ENCODE peak calls at places on chromosomes 2 and 18, in eight cellular contexts. K, O, S, N, Q, R, T and H are unnamed samples. For H3K36me3, the result is how much of the 10 kb centered on the place peaks cover.

GRCh38 chr2:381181-381580 is 93.3 kb upstream of the ALKAL2 start:
- DNase-seq in R (no peak), O (no peak), T (no peak), S (no peak), Q (no peak), K (peak), N (no peak), H (no peak)

GRCh38 chr2:53475320-53475719 is 292.3 kb upstream of the CHAC2 start:
- DNase-seq in S (no peak), R (no peak), K (peak), O (no peak), T (no peak), Q (peak), N (peak), H (no peak)

GRCh38 chr2:176284451-176285049 is 15.3 kb downstream of the MTX2 start:
- DNase-seq in R (no peak), T (no peak), N (no peak), K (peak), Q (no peak), S (no peak), O (no peak), H (no peak)

GRCh38 chr2:158060862-158061435 is 40.7 kb upstream of the UPP2 start:
- DNase-seq in O (no peak), T (no peak), N (peak), R (no peak), S (no peak), K (peak), Q (peak), H (no peak)

GRCh38 chr2:8646731-8647461 is 35.0 kb upstream of the ID2 start:
- DNase-seq in N (no peak), O (no peak), S (no peak), T (no peak), R (no peak), K (no peak), Q (no peak), H (no peak)

GRCh38 chr2:170973225-170973491 is 44.1 kb downstream of the GORASP2 start:
- DNase-seq in R (no peak), K (no peak), O (no peak), S (no peak), Q (no peak), T (no peak), N (no peak), H (no peak)

GRCh38 chr2:33378551-33379220 is 97.8 kb upstream of the RASGRP3 start:
- DNase-seq in N (no peak), T (no peak), S (no peak), O (no peak), R (no peak), K (peak), Q (no peak), H (no peak)

GRCh38 chr2:234989183-234989701 is 37.4 kb downstream of the SH3BP4 start:
- DNase-seq in K (peak), Q (no peak), S (no peak), R (peak), N (no peak), O (peak), T (peak), H (peak)

GRCh38 chr2:109128466-109129355 is at the start of gene SH3RF3:
- DNase-seq in N (peak), S (no peak), Q (no peak), O (peak), T (peak), R (peak), K (peak), H (peak)

GRCh38 chr2:42028571-42029148 is 19.2 kb upstream of the PKDCC start:
- DNase-seq in R (no peak), O (peak), T (no peak), Q (no peak), N (no peak), S (no peak), K (peak), H (no peak)

GRCh38 chr2:71341645-71342044 is 10.1 kb downstream of the ZNF638 start:
- DNase-seq in K (no peak), T (no peak), R (no peak), S (no peak), Q (no peak), O (no peak), N (no peak), H (no peak)

GRCh38 chr18:77209587-77209986 is 40.1 kb upstream of the GALR1 start:
- DNase-seq in T (no peak), S (no peak), K (peak), N (peak), O (no peak), Q (no peak), R (no peak), H (peak)

GRCh38 chr2:67108231-67108630 is 288.9 kb upstream of the ETAA1 start:
- DNase-seq in K (no peak), S (no peak), R (peak), Q (no peak), T (no peak), O (no peak), N (no peak), H (no peak)

GRCh38 chr2:55108456-55108855 is 58.2 kb upstream of the RTN4 start:
- DNase-seq in K (no peak), O (no peak), Q (no peak), T (no peak), N (no peak), R (no peak), S (no peak), H (no peak)

GRCh38 chr2:188412190-188412589 is 120.5 kb downstream of the GULP1 start:
- DNase-seq in Q (no peak), T (no peak), R (no peak), O (no peak), S (no peak), K (no peak), N (no peak), H (no peak)

GRCh38 chr18:56789004-56789888 is 138.1 kb downstream of the WDR7 start:
- DNase-seq in K (no peak), O (peak), S (peak), N (peak), Q (peak), T (peak), R (peak), H (no peak)

GRCh38 chr2:74206180-74206688 is 7.8 kb downstream of the MTHFD2 start:
- DNase-seq in R (no peak), T (no peak), O (no peak), S (peak), N (peak), Q (no peak), K (peak), H (no peak)

GRCh38 chr2:17943444-17943843 is 65.0 kb downstream of the KCNS3 start:
- DNase-seq in K (no peak), T (no peak), R (no peak), O (no peak), Q (no peak), S (no peak), N (no peak), H (peak)

GRCh38 chr2:173386441-173387044 is 31.9 kb downstream of the CDCA7 start:
- DNase-seq in N (no peak), R (no peak), O (no peak), Q (no peak), T (no peak), S (no peak), K (no peak), H (peak)

GRCh38 chr2:62504657-62505056 is 1.3 kb downstream of the TMEM17 start:
- DNase-seq in O (no peak), T (no peak), R (no peak), N (no peak), S (no peak), K (no peak), Q (no peak), H (no peak)

GRCh38 chr2:62501059-62501458 is 4.9 kb downstream of the TMEM17 start:
- DNase-seq in N (no peak), K (no peak), Q (no peak), R (no peak), O (no peak), T (no peak), S (no peak), H (no peak)

GRCh38 chr2:62505109-62505508 is 886 bp downstream of the TMEM17 start:
- DNase-seq in K (no peak), O (no peak), Q (no peak), T (no peak), R (no peak), S (peak), N (no peak), H (no peak)

GRCh38 chr2:62499430-62500060 is 6.5 kb downstream of the TMEM17 start:
- DNase-seq in T (no peak), N (no peak), R (no peak), O (no peak), S (no peak), Q (no peak), K (peak), H (no peak)

GRCh38 chr2:62501794-62502500 is 4.0 kb downstream of the TMEM17 start:
- DNase-seq in Q (no peak), K (peak), N (no peak), O (no peak), S (peak), R (no peak), T (peak), H (no peak)
- H3K27ac ChIP-seq in Q (no peak), K (peak), N (no peak), O (no peak), S (peak), R (no peak), T (no peak), H (no peak)

DNA sequence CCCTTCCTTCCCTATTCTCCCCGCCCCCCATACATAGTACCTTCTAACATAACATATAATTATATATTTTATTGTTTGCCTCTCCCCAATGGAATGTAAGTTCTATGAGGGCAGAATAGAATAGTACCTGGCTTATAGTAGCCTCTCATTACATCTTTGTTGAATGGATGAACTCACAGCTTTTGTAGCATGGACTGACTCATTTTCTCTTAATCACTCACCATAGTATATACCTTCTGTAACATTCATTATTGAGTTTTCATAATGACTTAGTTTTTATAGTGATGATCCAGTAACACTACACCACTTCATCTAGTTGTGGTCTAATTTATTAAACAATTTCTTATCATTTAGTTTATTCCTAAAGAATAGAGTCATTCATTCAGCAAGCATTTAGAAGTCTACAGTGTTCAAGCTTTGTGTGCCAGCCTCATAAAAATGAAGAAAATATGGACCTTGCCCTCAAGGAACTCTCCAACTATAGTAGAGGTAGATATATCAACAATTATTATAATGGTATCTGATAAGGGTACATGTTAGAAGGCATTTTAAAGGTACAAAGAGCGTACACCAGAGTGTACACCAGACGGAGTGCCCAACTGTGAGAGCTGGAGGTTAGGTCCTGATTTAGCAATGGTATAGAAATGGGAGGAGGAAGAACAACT is 31.1 kb downstream of the NCOA1 start:
- DNase-seq in S (no peak), Q (no peak), O (no peak), T (no peak), R (no peak), N (no peak), K (no peak), H (no peak)
- TF ChIP-seq CTCF in S (no peak), Q (no peak), O (no peak), T (no peak), R (no peak), N (no peak), K (no peak), H (no peak)

DNA sequence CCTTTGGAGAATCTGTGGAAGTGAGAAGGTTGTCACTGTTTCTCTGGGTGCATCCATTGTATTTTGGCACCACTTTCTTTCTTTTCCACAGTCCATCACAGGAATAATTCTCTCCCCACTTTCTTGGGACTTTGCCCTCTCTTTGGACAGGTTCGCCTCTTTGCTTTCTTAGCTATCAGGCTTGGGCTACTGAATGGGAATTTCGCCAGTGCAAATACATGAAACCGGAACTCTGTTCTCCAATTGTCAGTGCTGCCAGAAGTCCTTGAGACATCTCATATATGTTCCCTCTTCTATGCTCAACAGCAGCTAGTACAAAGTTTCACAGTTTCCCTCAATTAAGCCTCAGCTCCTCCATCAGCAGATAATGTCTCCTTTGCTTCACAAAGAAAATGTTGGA is 76.2 kb downstream of the NABP1 start:
- DNase-seq in R (peak), K (no peak), N (no peak), T (no peak), S (no peak), Q (no peak), O (no peak), H (no peak)
- H3K36me3 ChIP-seq in R (under half), K (under half), N (under half), T (under half), S (under half), Q (under half), O (under half), H (under half)

DNA sequence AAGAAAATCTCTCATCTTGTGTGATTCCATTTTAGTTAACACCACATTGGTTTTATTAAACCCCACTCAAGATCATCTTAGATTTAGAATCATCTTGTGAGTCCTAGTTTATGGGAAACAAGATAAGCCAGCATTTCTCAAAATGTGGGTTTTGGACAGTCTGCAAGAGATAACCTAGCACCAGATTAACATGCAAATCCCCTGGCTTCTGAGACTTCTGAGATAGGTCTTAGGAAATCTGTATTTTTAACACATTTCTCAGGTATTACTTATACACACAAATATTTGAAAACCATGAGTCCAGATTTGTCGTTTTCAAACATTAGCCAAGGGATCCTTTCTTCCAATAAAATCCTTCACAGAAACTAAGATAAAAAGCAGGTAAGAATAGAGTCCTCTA is 287.1 kb upstream of the FN1 start:
- DNase-seq in S (no peak), Q (no peak), K (peak), N (peak), R (no peak), T (no peak), O (no peak), H (no peak)
- H3K27ac ChIP-seq in S (no peak), Q (no peak), K (no peak), N (peak), R (no peak), T (no peak), O (no peak), H (no peak)

GRCh38 chr2:239285071-239285931 is 115.5 kb downstream of the HDAC4 start:
- DNase-seq in Q (no peak), S (peak), N (no peak), O (peak), R (no peak), T (no peak), K (peak), H (peak)
- TF ChIP-seq CTCF in Q (no peak), S (no peak), N (no peak), O (no peak), R (no peak), T (no peak), K (no peak), H (no peak)

GRCh38 chr2:134446431-134447091 is 192.7 kb downstream of the MGAT5 start:
- DNase-seq in S (no peak), N (no peak), K (peak), O (no peak), T (no peak), R (no peak), Q (no peak), H (no peak)
- H3K36me3 ChIP-seq in S (under half), N (under half), K (under half), O (under half), T (under half), R (under half), Q (under half), H (under half)

GRCh38 chr2:199985625-199986207 is 30.3 kb downstream of the MAIP1 start:
- DNase-seq in R (peak), O (peak), Q (peak), N (peak), S (peak), K (peak), T (peak), H (no peak)

GRCh38 chr2:199982444-199982843 is 27.1 kb downstream of the MAIP1 start:
- DNase-seq in Q (no peak), N (no peak), K (no peak), T (no peak), O (peak), S (no peak), R (no peak), H (no peak)

GRCh38 chr2:199979841-199980628 is 24.7 kb downstream of the MAIP1 start:
- DNase-seq in T (peak), S (peak), K (peak), Q (peak), O (peak), N (peak), R (peak), H (peak)

GRCh38 chr2:199987586-199987985 is 32.2 kb downstream of the MAIP1 start:
- DNase-seq in R (no peak), S (peak), K (no peak), Q (no peak), T (no peak), N (no peak), O (no peak), H (no peak)

DNA sequence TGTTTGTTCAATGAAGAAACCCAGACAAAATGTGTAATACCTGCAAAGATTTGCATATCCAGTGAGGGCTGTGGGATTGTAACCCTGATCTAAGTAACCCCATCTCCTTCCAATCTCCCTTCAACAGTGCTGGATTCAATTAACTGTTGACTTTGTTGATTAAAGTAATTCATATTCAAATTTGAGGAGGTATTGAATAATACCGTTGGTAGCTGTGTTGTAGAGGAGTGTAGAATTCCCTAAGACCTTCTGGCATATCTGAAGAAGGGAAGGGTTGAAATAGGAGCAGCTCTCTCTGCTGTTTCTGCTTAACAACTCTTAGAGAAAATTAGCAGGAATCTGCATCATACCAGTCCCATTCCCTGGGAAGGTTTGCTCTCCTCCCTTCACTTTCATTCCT is 28.2 kb downstream of the MAIP1 start:
- DNase-seq in N (no peak), Q (no peak), O (no peak), T (no peak), K (no peak), R (no peak), S (no peak), H (no peak)
- H3K27ac ChIP-seq in N (no peak), Q (no peak), O (no peak), T (no peak), K (no peak), R (no peak), S (no peak), H (no peak)

GRCh38 chr18:36620801-36621200 is 208.0 kb downstream of the TPGS2 start:
- DNase-seq in S (no peak), R (no peak), Q (no peak), O (no peak), K (no peak), T (no peak), N (no peak), H (no peak)
- TF ChIP-seq CTCF in S (no peak), R (no peak), Q (no peak), O (no peak), K (no peak), T (peak), N (peak), H (no peak)